ENCODE peak calls at places on chromosomes 7 and 10, in seven cellular contexts. One of them, this sample, is unnamed. For H3K4me1, the result is how much of the 10 kb centered on the place peaks cover.

GRCh38 chr10:31774291-31774900 is 154.2 kb downstream of the ARHGAP12 start:
- DNase-seq in kidney: no peak
- DNase-seq in MM.1S: no peak
- DNase-seq in cardiac muscle cell: no peak
- DNase-seq in IMR-90: peak
- DNase-seq in GM23248: no peak
- DNase-seq in tibial nerve: no peak
- DNase-seq in this sample: no peak

GRCh38 chr10:119871881-119872609 is 598 bp downstream of the MCMBP start:
- DNase-seq in kidney: peak
- DNase-seq in MM.1S: peak
- DNase-seq in cardiac muscle cell: peak
- DNase-seq in IMR-90: peak
- DNase-seq in GM23248: peak
- DNase-seq in tibial nerve: peak
- DNase-seq in this sample: peak

GRCh38 chr10:131729361-131729760 is 171.4 kb upstream of the PPP2R2D start:
- DNase-seq in kidney: no peak
- DNase-seq in MM.1S: no peak
- DNase-seq in cardiac muscle cell: no peak
- DNase-seq in IMR-90: no peak
- DNase-seq in GM23248: no peak
- DNase-seq in tibial nerve: no peak
- DNase-seq in this sample: no peak

GRCh38 chr7:44606341-44607140 is at the start of gene OGDH:
- DNase-seq in kidney: peak
- DNase-seq in MM.1S: peak
- DNase-seq in cardiac muscle cell: peak
- DNase-seq in IMR-90: peak
- DNase-seq in GM23248: peak
- DNase-seq in tibial nerve: peak
- DNase-seq in this sample: peak

GRCh38 chr7:52273685-52274610 is 761.5 kb upstream of the POM121L12 start:
- DNase-seq in kidney: peak
- DNase-seq in MM.1S: no peak
- DNase-seq in cardiac muscle cell: peak
- DNase-seq in IMR-90: no peak
- DNase-seq in GM23248: no peak
- DNase-seq in tibial nerve: no peak
- DNase-seq in this sample: no peak

GRCh38 chr10:29753283-29753682 is 118.5 kb upstream of the SVIL start:
- DNase-seq in kidney: no peak
- DNase-seq in MM.1S: no peak
- DNase-seq in cardiac muscle cell: no peak
- DNase-seq in IMR-90: no peak
- DNase-seq in GM23248: no peak
- DNase-seq in tibial nerve: no peak
- DNase-seq in this sample: no peak

GRCh38 chr7:18978108-18978495 is 139.3 kb downstream of the TWIST1 start:
- DNase-seq in kidney: no peak
- DNase-seq in MM.1S: no peak
- DNase-seq in cardiac muscle cell: peak
- DNase-seq in IMR-90: peak
- DNase-seq in GM23248: peak
- DNase-seq in tibial nerve: no peak
- DNase-seq in this sample: no peak

GRCh38 chr7:110358028-110358427 is 732.9 kb upstream of the LRRN3 start:
- DNase-seq in kidney: no peak
- DNase-seq in MM.1S: no peak
- DNase-seq in cardiac muscle cell: no peak
- DNase-seq in IMR-90: peak
- DNase-seq in GM23248: no peak
- DNase-seq in tibial nerve: no peak
- DNase-seq in this sample: no peak

GRCh38 chr7:25031007-25031406 is 51.0 kb upstream of the OSBPL3 start:
- DNase-seq in kidney: no peak
- DNase-seq in MM.1S: peak
- DNase-seq in cardiac muscle cell: no peak
- DNase-seq in IMR-90: no peak
- DNase-seq in GM23248: no peak
- DNase-seq in tibial nerve: no peak
- DNase-seq in this sample: no peak

GRCh38 chr10:89588671-89589070 is 53.3 kb upstream of the SLC16A12 start:
- DNase-seq in kidney: no peak
- DNase-seq in MM.1S: no peak
- DNase-seq in cardiac muscle cell: peak
- DNase-seq in IMR-90: no peak
- DNase-seq in GM23248: no peak
- DNase-seq in tibial nerve: no peak
- DNase-seq in this sample: no peak

GRCh38 chr7:110645060-110645459 is 445.9 kb upstream of the LRRN3 start:
- DNase-seq in kidney: no peak
- DNase-seq in MM.1S: peak
- DNase-seq in cardiac muscle cell: no peak
- DNase-seq in IMR-90: no peak
- DNase-seq in GM23248: no peak
- DNase-seq in tibial nerve: no peak
- DNase-seq in this sample: no peak

GRCh38 chr10:7464703-7465102 is 53.9 kb upstream of the SFMBT2 start:
- DNase-seq in kidney: no peak
- DNase-seq in MM.1S: no peak
- DNase-seq in cardiac muscle cell: no peak
- DNase-seq in IMR-90: no peak
- DNase-seq in GM23248: no peak
- DNase-seq in tibial nerve: no peak
- DNase-seq in this sample: no peak

GRCh38 chr7:98295467-98296220 is 14.2 kb downstream of the BRI3 start:
- DNase-seq in kidney: no peak
- DNase-seq in MM.1S: no peak
- DNase-seq in cardiac muscle cell: no peak
- DNase-seq in IMR-90: no peak
- DNase-seq in GM23248: peak
- DNase-seq in tibial nerve: no peak
- DNase-seq in this sample: no peak

GRCh38 chr10:132685121-132685891 is 100.6 kb downstream of the NKX6-2 start:
- DNase-seq in kidney: peak
- DNase-seq in MM.1S: no peak
- DNase-seq in cardiac muscle cell: peak
- DNase-seq in IMR-90: peak
- DNase-seq in GM23248: peak
- DNase-seq in tibial nerve: peak
- DNase-seq in this sample: no peak

GRCh38 chr10:107589081-107589480 is 424.6 kb upstream of the SORCS1 start:
- DNase-seq in kidney: no peak
- DNase-seq in MM.1S: no peak
- DNase-seq in cardiac muscle cell: no peak
- DNase-seq in IMR-90: no peak
- DNase-seq in GM23248: no peak
- DNase-seq in tibial nerve: no peak
- DNase-seq in this sample: no peak

GRCh38 chr7:90384433-90384832 is 18.8 kb upstream of the CLDN12 start:
- DNase-seq in kidney: no peak
- DNase-seq in MM.1S: no peak
- DNase-seq in cardiac muscle cell: no peak
- DNase-seq in IMR-90: peak
- DNase-seq in GM23248: peak
- DNase-seq in tibial nerve: no peak
- DNase-seq in this sample: no peak

GRCh38 chr7:34848670-34849069 is 188.6 kb downstream of the DPY19L1 start:
- DNase-seq in kidney: no peak
- DNase-seq in MM.1S: no peak
- DNase-seq in cardiac muscle cell: no peak
- DNase-seq in IMR-90: no peak
- DNase-seq in GM23248: no peak
- DNase-seq in tibial nerve: no peak
- DNase-seq in this sample: no peak

GRCh38 chr7:123410273-123410928 is 124.0 kb downstream of the IQUB start:
- DNase-seq in kidney: no peak
- DNase-seq in MM.1S: no peak
- DNase-seq in cardiac muscle cell: peak
- DNase-seq in IMR-90: no peak
- DNase-seq in GM23248: peak
- DNase-seq in tibial nerve: peak
- DNase-seq in this sample: no peak

GRCh38 chr7:87566311-87566710 is 34.4 kb downstream of the ABCB1 start:
- DNase-seq in kidney: no peak
- DNase-seq in MM.1S: no peak
- DNase-seq in cardiac muscle cell: no peak
- DNase-seq in IMR-90: no peak
- DNase-seq in GM23248: no peak
- DNase-seq in tibial nerve: no peak
- DNase-seq in this sample: no peak

GRCh38 chr10:14751576-14752330 is 22.9 kb downstream of the FAM107B start:
- DNase-seq in kidney: peak
- DNase-seq in MM.1S: no peak
- DNase-seq in cardiac muscle cell: peak
- DNase-seq in IMR-90: peak
- DNase-seq in GM23248: peak
- DNase-seq in tibial nerve: peak
- DNase-seq in this sample: no peak

GRCh38 chr10:14749051-14749809 is 25.5 kb downstream of the FAM107B start:
- DNase-seq in kidney: no peak
- DNase-seq in MM.1S: no peak
- DNase-seq in cardiac muscle cell: no peak
- DNase-seq in IMR-90: no peak
- DNase-seq in GM23248: no peak
- DNase-seq in tibial nerve: no peak
- DNase-seq in this sample: no peak

GRCh38 chr10:14750900-14751575 is 23.7 kb downstream of the FAM107B start:
- DNase-seq in kidney: no peak
- DNase-seq in MM.1S: no peak
- DNase-seq in cardiac muscle cell: peak
- DNase-seq in IMR-90: no peak
- DNase-seq in GM23248: no peak
- DNase-seq in tibial nerve: no peak
- DNase-seq in this sample: no peak

GRCh38 chr10:14742815-14743214 is 31.9 kb downstream of the FAM107B start:
- DNase-seq in kidney: no peak
- DNase-seq in MM.1S: no peak
- DNase-seq in cardiac muscle cell: peak
- DNase-seq in IMR-90: no peak
- DNase-seq in GM23248: no peak
- DNase-seq in tibial nerve: no peak
- DNase-seq in this sample: no peak

GRCh38 chr10:14748471-14748870 is 26.2 kb downstream of the FAM107B start:
- DNase-seq in kidney: no peak
- DNase-seq in MM.1S: no peak
- DNase-seq in cardiac muscle cell: no peak
- DNase-seq in IMR-90: no peak
- DNase-seq in GM23248: no peak
- DNase-seq in tibial nerve: no peak
- DNase-seq in this sample: no peak
- H3K27ac ChIP-seq in kidney: peak
- H3K27ac ChIP-seq in MM.1S: no peak
- H3K27ac ChIP-seq in cardiac muscle cell: peak
- H3K27ac ChIP-seq in IMR-90: no peak
- H3K27ac ChIP-seq in GM23248: no peak
- H3K27ac ChIP-seq in tibial nerve: peak
- H3K27ac ChIP-seq in this sample: no peak

DNA sequence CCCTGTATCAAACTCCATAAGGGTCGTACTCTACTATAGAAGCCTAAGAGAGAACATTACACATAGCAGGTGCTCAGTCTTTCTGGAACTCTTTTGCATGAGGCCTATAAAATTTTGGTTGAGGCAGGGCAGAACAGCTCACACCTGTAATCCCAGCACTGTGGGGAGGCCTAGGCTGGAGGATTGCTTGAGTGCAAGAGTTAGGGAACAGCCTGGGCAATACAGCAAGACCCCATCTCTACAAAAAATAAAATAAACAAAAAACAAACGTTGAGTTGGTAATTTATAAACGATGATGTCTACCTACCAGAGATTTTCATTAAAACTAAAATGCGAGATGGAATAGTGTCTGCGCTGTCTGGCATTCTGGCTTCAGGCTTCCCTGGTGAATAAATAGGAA is 876 bp downstream of the PON2 start:
- DNase-seq in kidney: no peak
- DNase-seq in MM.1S: no peak
- DNase-seq in cardiac muscle cell: no peak
- DNase-seq in IMR-90: no peak
- DNase-seq in GM23248: no peak
- DNase-seq in tibial nerve: no peak
- DNase-seq in this sample: no peak
- H3K4me3 ChIP-seq in kidney: peak
- H3K4me3 ChIP-seq in MM.1S: peak
- H3K4me3 ChIP-seq in cardiac muscle cell: peak
- H3K4me3 ChIP-seq in IMR-90: peak
- H3K4me3 ChIP-seq in GM23248: peak
- H3K4me3 ChIP-seq in tibial nerve: peak
- H3K4me3 ChIP-seq in this sample: peak

DNA sequence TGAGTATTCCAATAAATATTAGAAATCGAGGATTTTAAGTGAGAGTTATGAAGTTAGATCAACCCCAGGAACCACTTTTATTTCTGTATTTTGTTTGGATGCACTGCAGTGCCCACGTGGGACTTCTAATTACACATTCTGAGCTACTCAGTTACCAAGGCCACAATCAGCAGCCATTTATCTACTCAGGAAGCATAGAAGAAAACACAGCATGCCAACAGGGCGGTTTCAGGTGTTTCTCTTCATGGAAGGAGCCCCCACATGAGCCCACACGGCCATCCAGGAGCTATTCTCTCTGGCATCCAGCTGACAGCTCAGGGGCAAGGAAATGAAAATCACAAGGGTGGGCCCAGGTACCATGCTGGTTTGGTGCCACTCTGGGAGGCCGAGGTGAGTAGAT is 266.5 kb upstream of the MKLN1 start:
- DNase-seq in kidney: no peak
- DNase-seq in MM.1S: no peak
- DNase-seq in cardiac muscle cell: no peak
- DNase-seq in IMR-90: no peak
- DNase-seq in GM23248: no peak
- DNase-seq in tibial nerve: no peak
- DNase-seq in this sample: peak
- H3K4me1 ChIP-seq in kidney: under half
- H3K4me1 ChIP-seq in MM.1S: under half
- H3K4me1 ChIP-seq in cardiac muscle cell: under half
- H3K4me1 ChIP-seq in IMR-90: under half
- H3K4me1 ChIP-seq in GM23248: under half
- H3K4me1 ChIP-seq in tibial nerve: half or more
- H3K4me1 ChIP-seq in this sample: half or more

DNA sequence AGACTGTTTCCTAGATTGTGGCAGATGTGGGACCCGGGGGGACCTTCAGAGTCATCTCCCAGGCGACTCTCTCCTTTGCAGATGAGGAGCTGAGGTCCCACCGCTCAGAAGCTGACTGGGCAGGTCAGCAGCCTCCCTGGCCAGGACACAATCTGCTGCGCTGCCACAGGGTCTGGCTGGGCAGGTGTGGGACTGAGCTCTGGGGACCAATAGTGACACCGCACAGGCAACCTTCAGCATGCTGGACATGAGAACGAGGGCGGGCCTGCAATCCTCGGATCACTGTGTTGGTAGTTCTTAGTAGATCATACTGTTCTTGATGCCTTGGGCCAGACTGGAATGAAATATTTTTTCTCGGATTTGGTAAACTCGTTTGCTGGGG is 20.5 kb upstream of the CRYGN start:
- DNase-seq in kidney: no peak
- DNase-seq in MM.1S: no peak
- DNase-seq in cardiac muscle cell: no peak
- DNase-seq in IMR-90: no peak
- DNase-seq in GM23248: peak
- DNase-seq in tibial nerve: peak
- DNase-seq in this sample: no peak
- H3K27ac ChIP-seq in kidney: peak
- H3K27ac ChIP-seq in MM.1S: no peak
- H3K27ac ChIP-seq in cardiac muscle cell: peak
- H3K27ac ChIP-seq in IMR-90: peak
- H3K27ac ChIP-seq in GM23248: peak
- H3K27ac ChIP-seq in tibial nerve: peak
- H3K27ac ChIP-seq in this sample: no peak

This sample was measured in CD4-positive, alpha-beta memory T cell.